ENCODE peak calls at places on chromosomes 13 and 19, in four cellular contexts. L, I, E and Z are unnamed samples.

GRCh38 chr19:23772668-23773063 is 14.0 kb upstream of the ZNF681 start:
- DNase-seq in L (no peak), I (no peak), E (no peak), Z (no peak)

GRCh38 chr13:40026741-40027140 is 371.3 kb downstream of the COG6 start:
- DNase-seq in I (no peak), E (no peak), L (no peak), Z (no peak)

GRCh38 chr13:111387026-111387871 is 66.8 kb downstream of the TEX29 start:
- DNase-seq in I (no peak), E (no peak), L (no peak), Z (no peak)

GRCh38 chr13:70108276-70108845 is at the start of gene KLHL1:
- DNase-seq in E (no peak), I (no peak), L (no peak), Z (no peak)

GRCh38 chr19:54141356-54141755 is 3.8 kb downstream of the CNOT3 start:
- DNase-seq in L (no peak), I (peak), E (no peak), Z (no peak)

GRCh38 chr13:99655351-99656091 is 154.2 kb downstream of the TM9SF2 start:
- DNase-seq in E (no peak), I (peak), L (no peak), Z (peak)

GRCh38 chr13:54928071-54928470 is 1899.5 kb downstream of the OLFM4 start:
- DNase-seq in I (no peak), E (no peak), L (no peak), Z (no peak)

GRCh38 chr19:47719047-47719885 is 6.0 kb downstream of the EHD2 start:
- DNase-seq in L (no peak), I (peak), E (no peak), Z (no peak)

GRCh38 chr13:22198656-22199217 is 527.9 kb downstream of the FGF9 start:
- DNase-seq in L (no peak), E (no peak), I (no peak), Z (no peak)

GRCh38 chr13:79062291-79062690 is 343.8 kb downstream of the RBM26 start:
- DNase-seq in E (no peak), L (no peak), I (no peak), Z (peak)

GRCh38 chr13:97441414-97441813 is 7.4 kb downstream of the RAP2A start:
- DNase-seq in I (no peak), E (no peak), L (no peak), Z (no peak)

GRCh38 chr13:73090116-73090811 is 31.5 kb downstream of the KLF5 start:
- DNase-seq in I (peak), E (no peak), L (no peak), Z (peak)

GRCh38 chr19:49064768-49065611 is at the start of gene NTF4:
- DNase-seq in I (no peak), E (peak), L (peak), Z (peak)

GRCh38 chr13:106118996-106119395 is 416.5 kb downstream of the EFNB2 start:
- DNase-seq in I (no peak), E (no peak), L (no peak), Z (no peak)

GRCh38 chr13:102293723-102294122 is 108.1 kb downstream of the FGF14 start:
- DNase-seq in E (no peak), I (no peak), L (no peak), Z (no peak)

GRCh38 chr19:27738569-27739193 is 1474.3 kb downstream of the UQCRFS1 start:
- DNase-seq in E (no peak), L (no peak), I (no peak), Z (no peak)

GRCh38 chr13:48511621-48512232 is 21.2 kb downstream of the RCBTB2 start:
- DNase-seq in E (no peak), L (no peak), I (no peak), Z (no peak)

GRCh38 chr13:41311607-41312500 is 787 bp downstream of the NAA16 start:
- DNase-seq in E (no peak), L (peak), I (peak), Z (peak)

GRCh38 chr13:52892925-52893324 is 44.5 kb upstream of the PCDH8 start:
- DNase-seq in E (no peak), L (no peak), I (no peak), Z (no peak)

GRCh38 chr13:110232146-110232545 is 74.8 kb downstream of the COL4A1 start:
- DNase-seq in E (no peak), L (no peak), I (no peak), Z (no peak)

GRCh38 chr19:39212377-39212742 is 8.3 kb upstream of the SYCN start:
- DNase-seq in L (no peak), I (no peak), E (peak), Z (peak)

GRCh38 chr19:43455321-43456113 is 9.9 kb downstream of the LYPD3 start:
- DNase-seq in L (no peak), I (no peak), E (no peak), Z (no peak)

GRCh38 chr19:47406711-47407416 is 12.5 kb downstream of the MEIS3 start:
- DNase-seq in I (no peak), E (peak), L (peak), Z (peak)

GRCh38 chr13:111846396-111847174 is 220.4 kb upstream of the SOX1 start:
- DNase-seq in L (no peak), I (no peak), E (peak), Z (peak)

GRCh38 chr19:35142531-35143230 is 374 bp upstream of the FXYD7 start:
- DNase-seq in L (no peak), I (no peak), E (peak), Z (peak)

GRCh38 chr13:98910501-98910951 is 67.3 kb downstream of the DOCK9 start:
- DNase-seq in L (no peak), E (no peak), I (peak), Z (peak)

GRCh38 chr13:100361504-100361903 is 227.1 kb downstream of the GGACT start:
- DNase-seq in E (no peak), L (no peak), I (peak), Z (no peak)

GRCh38 chr19:10966809-10967208 is 6.0 kb downstream of the SMARCA4 start:
- DNase-seq in L (no peak), I (no peak), E (no peak), Z (no peak)

GRCh38 chr19:7382694-7383093 is 34.0 kb downstream of the ARHGEF18 start:
- DNase-seq in E (peak), I (no peak), L (no peak), Z (no peak)

GRCh38 chr19:7383284-7383683 is 34.5 kb downstream of the ARHGEF18 start:
- DNase-seq in L (no peak), I (no peak), E (no peak), Z (no peak)

GRCh38 chr19:7386769-7387168 is 38.0 kb downstream of the ARHGEF18 start:
- DNase-seq in L (no peak), E (no peak), I (no peak), Z (no peak)

GRCh38 chr19:7385062-7385461 is 36.3 kb downstream of the ARHGEF18 start:
- DNase-seq in E (no peak), I (no peak), L (no peak), Z (no peak)

GRCh38 chr19:7386308-7386707 is 37.6 kb downstream of the ARHGEF18 start:
- DNase-seq in L (no peak), I (no peak), E (no peak), Z (peak)
- H2BK120ac ChIP-seq in L (no peak), I (no peak), E (no peak), Z (no peak)

DNA sequence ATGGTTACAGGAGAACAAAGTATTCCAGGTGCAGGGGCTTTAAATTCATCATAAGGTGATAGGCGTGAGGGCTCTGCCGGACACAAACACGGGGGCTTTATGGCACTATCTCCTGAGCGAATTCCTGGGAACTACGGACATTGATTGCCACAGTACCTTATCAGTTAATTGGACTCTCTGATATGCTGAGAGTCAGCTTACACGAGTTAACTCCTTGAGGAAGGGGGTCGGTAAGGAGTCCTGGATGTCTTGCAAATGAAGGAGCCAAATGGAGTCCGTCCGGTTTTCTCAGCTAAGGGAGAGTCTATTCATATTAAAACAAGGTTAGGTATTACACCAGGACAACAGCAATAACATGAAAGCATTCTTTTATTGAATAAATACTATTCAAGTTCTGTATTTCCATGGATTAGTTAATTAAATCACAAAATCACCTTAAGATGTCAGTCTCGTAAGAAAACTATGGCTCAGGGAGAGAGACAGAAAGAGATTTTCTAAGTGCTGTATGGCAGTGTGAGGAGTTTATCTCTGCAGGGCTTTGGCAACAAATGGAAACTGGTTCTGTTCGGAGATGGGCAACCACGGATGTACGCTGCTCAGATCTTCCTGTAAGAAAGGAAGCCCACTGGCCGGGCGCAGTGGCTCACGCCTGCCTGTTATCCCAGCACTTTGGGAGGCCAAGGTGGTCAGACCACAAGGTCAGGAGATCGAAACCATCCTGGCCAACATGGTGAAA is 26.2 kb upstream of the HIF3A start:
- DNase-seq in E (no peak), I (no peak), L (no peak), Z (peak)
- H3K4me2 ChIP-seq in E (peak), I (no peak), L (no peak), Z (no peak)

DNA sequence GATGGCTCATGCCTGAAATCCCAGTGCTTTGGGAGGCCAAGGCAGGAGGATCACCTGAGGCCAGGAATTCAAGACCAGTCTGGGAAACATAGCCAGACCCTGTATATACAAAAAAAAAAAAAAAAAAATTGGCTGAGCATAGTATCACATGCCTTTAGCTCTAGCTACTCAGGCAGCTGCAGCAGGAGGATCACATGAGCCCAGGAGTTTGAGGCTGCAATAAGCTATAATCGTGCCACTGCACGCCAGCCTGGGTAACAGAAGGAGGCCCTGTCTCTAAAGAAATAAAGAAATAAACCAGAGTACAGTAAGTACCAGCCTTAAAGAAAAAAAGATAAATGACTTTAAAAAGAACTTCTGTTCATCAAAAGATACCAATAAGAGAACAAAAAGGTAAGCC is 52.9 kb downstream of the FAM124A start:
- DNase-seq in L (no peak), E (peak), I (no peak), Z (no peak)
- H2AK5ac ChIP-seq in L (no peak), E (no peak), I (no peak), Z (no peak)

GRCh38 chr19:42301646-42302204 is at the start of gene PRR19:
- DNase-seq in L (no peak), E (no peak), I (no peak), Z (peak)
- H2BK120ac ChIP-seq in L (peak), E (peak), I (peak), Z (no peak)

DNA sequence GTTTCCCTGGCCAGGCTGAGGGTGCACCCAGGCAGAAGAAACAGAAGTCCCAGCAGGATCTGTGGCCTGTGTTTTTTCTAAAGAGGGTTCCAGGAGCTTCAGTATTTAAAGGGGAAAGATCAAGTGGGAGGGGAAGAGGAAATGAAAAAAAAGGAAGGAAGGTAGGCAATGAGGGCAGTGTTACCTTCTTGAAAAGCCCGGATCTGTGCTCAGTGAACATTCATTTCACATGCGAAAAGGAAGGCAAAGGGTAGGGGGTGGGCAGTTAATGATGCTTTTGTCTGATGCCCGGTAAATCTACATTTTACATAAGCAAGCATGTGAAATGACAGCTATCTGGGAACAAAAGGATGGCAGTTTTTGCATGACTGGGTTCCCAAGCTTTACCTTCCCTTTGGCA is 326.2 kb downstream of the UQCRFS1 start:
- DNase-seq in L (no peak), E (no peak), I (no peak), Z (no peak)
- H3K4me2 ChIP-seq in L (no peak), E (no peak), I (no peak), Z (no peak)

GRCh38 chr13:25943081-25943480 is 108.7 kb downstream of the SHISA2 start:
- DNase-seq in L (no peak), I (no peak), E (no peak), Z (no peak)
- H2AK5ac ChIP-seq in L (no peak), I (no peak), E (no peak), Z (no peak)